ENCODE peak calls at places on chromosomes 7 and 10, in seven cellular contexts. L is HepG2; T is CD8-positive, alpha-beta T cell; Z is left ventricle myocardium superior; J is HS-27A; V is stimulated activated CD4-positive, alpha-beta T cell treated with anti-CD3 and anti-CD28 coated beads, Interleukin-12 subunit alpha, Interleukin-12 subunit beta, amount 100 ng/mL, for 4 hours; I is NCI-H1436. S is an unnamed sample.

GRCh38 chr10:112140110-112140755 is 43.3 kb downstream of the GPAM start:
- DNase-seq in Z (peak), J (peak), V (peak), I (peak), L (peak), T (peak), S (peak)

GRCh38 chr7:107170051-107170661 is 1.4 kb downstream of the HBP1 start:
- DNase-seq in V (no peak), J (no peak), T (no peak), Z (no peak), L (no peak), I (no peak), S (no peak)

GRCh38 chr10:61899045-61899444 is 2.5 kb upstream of the ARID5B start:
- DNase-seq in V (no peak), L (no peak), Z (no peak), T (no peak), J (no peak), I (no peak), S (no peak)

GRCh38 chr10:6504296-6504695 is 75.8 kb downstream of the PRKCQ start:
- DNase-seq in T (no peak), V (no peak), I (no peak), J (no peak), L (no peak), Z (no peak), S (no peak)

GRCh38 chr10:131427253-131427652 is 115.7 kb upstream of the TCERG1L start:
- DNase-seq in I (no peak), L (no peak), T (no peak), Z (no peak), J (no peak), V (no peak), S (no peak)

GRCh38 chr10:110708776-110709443 is 64.8 kb downstream of the RBM20 start:
- DNase-seq in L (no peak), T (no peak), J (no peak), I (no peak), Z (peak), V (no peak), S (no peak)

GRCh38 chr7:3156508-3156907 is 112.8 kb upstream of the CARD11 start:
- DNase-seq in V (no peak), J (no peak), Z (no peak), T (no peak), L (no peak), I (no peak), S (no peak)

GRCh38 chr10:130545122-130545521 is 408.9 kb downstream of the GLRX3 start:
- DNase-seq in V (no peak), J (no peak), I (no peak), T (no peak), Z (no peak), L (no peak), S (no peak)

GRCh38 chr7:34339061-34339526 is 318.9 kb upstream of the NPSR1 start:
- DNase-seq in J (no peak), V (no peak), Z (no peak), T (no peak), I (no peak), L (peak), S (no peak)

GRCh38 chr10:99395750-99396445 is 34.5 kb downstream of the GOT1 start:
- DNase-seq in V (no peak), Z (no peak), T (no peak), J (peak), I (no peak), L (peak), S (no peak)

GRCh38 chr7:55572378-55573233 is at the start of gene VOPP1:
- DNase-seq in J (no peak), I (peak), L (peak), T (peak), Z (peak), V (peak), S (peak)

GRCh38 chr10:17989908-17990767 is 38.4 kb downstream of the SLC39A12 start:
- DNase-seq in V (no peak), T (no peak), J (peak), L (no peak), I (no peak), Z (no peak), S (no peak)

GRCh38 chr10:100890696-100891271 is 22.0 kb upstream of the SLF2 start:
- DNase-seq in Z (no peak), J (peak), T (no peak), V (no peak), L (peak), I (no peak), S (no peak)

GRCh38 chr7:83936056-83936703 is 258.4 kb downstream of the SEMA3A start:
- DNase-seq in T (no peak), J (peak), V (peak), L (peak), I (peak), Z (peak), S (peak)

GRCh38 chr10:8047452-8048280 is 6.8 kb upstream of the GATA3 start:
- DNase-seq in Z (no peak), J (no peak), I (no peak), T (no peak), L (no peak), V (no peak), S (no peak)

GRCh38 chr7:23696916-23697441 is 13.0 kb upstream of the STK31 start:
- DNase-seq in T (no peak), V (peak), Z (peak), I (no peak), J (no peak), L (peak), S (peak)

GRCh38 chr7:35993663-35994622 is 159.1 kb upstream of the EEPD1 start:
- DNase-seq in I (no peak), J (no peak), L (peak), V (no peak), T (no peak), Z (no peak), S (no peak)

GRCh38 chr10:121975295-121976086 is 474 bp upstream of the NSMCE4A start:
- DNase-seq in J (peak), Z (no peak), T (no peak), L (no peak), V (no peak), I (peak), S (no peak)

GRCh38 chr7:76509931-76510877 is at the start of gene UPK3B:
- DNase-seq in I (no peak), J (no peak), T (no peak), Z (no peak), L (no peak), V (no peak), S (no peak)

GRCh38 chr10:48464121-48464870 is 140.6 kb downstream of the ARHGAP22 start:
- DNase-seq in V (no peak), I (no peak), T (no peak), L (no peak), J (no peak), Z (no peak), S (no peak)

GRCh38 chr10:5964736-5965135 is 12.6 kb downstream of the IL15RA start:
- DNase-seq in T (no peak), J (no peak), L (no peak), Z (peak), V (no peak), I (no peak), S (no peak)

GRCh38 chr7:29812185-29812876 is 6.0 kb downstream of the WIPF3 start:
- DNase-seq in V (no peak), L (no peak), J (no peak), I (no peak), Z (no peak), T (no peak), S (no peak)

S was measured in NCI-H774.